ENCODE peak calls at places on chromosomes 13 and 19, in five cellular contexts. T is transverse colon, H is breast epithelium, A is HCT116, K is upper lobe of left lung. O is an unnamed sample. For H3K27me3 and H3K4me1, the result is how much of the 10 kb centered on the place peaks cover.

GRCh38 chr13:44116562-44117315 is 237.0 kb downstream of the LACC1 start:
- DNase-seq in T (no peak), H (no peak), A (no peak), K (no peak), O (no peak)

GRCh38 chr19:43798546-43799409 is 3.5 kb downstream of the LYPD5 start:
- DNase-seq in T (peak), H (peak), A (peak), K (peak), O (no peak)

GRCh38 chr13:112634102-112634501 is 46.1 kb upstream of the TUBGCP3 start:
- DNase-seq in T (no peak), H (no peak), A (no peak), K (no peak), O (no peak)

GRCh38 chr19:6531956-6532243 is 1.1 kb downstream of the TNFSF9 start:
- DNase-seq in T (no peak), H (no peak), A (no peak), K (no peak), O (no peak)

GRCh38 chr13:100608906-100609305 is 20.3 kb upstream of the GGACT start:
- DNase-seq in T (peak), H (no peak), A (no peak), K (no peak), O (no peak)

GRCh38 chr19:14570864-14571527 is 870 bp downstream of the NDUFB7 start:
- DNase-seq in T (no peak), H (no peak), A (no peak), K (no peak), O (no peak)

GRCh38 chr19:15010497-15011255 is 31.0 kb upstream of the SLC1A6 start:
- DNase-seq in T (no peak), H (no peak), A (no peak), K (no peak), O (no peak)

GRCh38 chr13:72507394-72508199 is 219.8 kb downstream of the MZT1 start:
- DNase-seq in T (no peak), H (no peak), A (no peak), K (no peak), O (no peak)

GRCh38 chr13:80082396-80083096 is 258.4 kb downstream of the SPRY2 start:
- DNase-seq in T (no peak), H (no peak), A (no peak), K (no peak), O (no peak)

GRCh38 chr19:48480151-48480475 is 10.9 kb downstream of the CYTH2 start:
- DNase-seq in T (peak), H (no peak), A (no peak), K (peak), O (peak)

GRCh38 chr13:40758811-40759210 is 12.2 kb downstream of the MRPS31 start:
- DNase-seq in T (no peak), H (no peak), A (no peak), K (no peak), O (no peak)

GRCh38 chr19:27974082-27974513 is 1238.9 kb downstream of the UQCRFS1 start:
- DNase-seq in T (peak), H (no peak), A (no peak), K (no peak), O (no peak)

GRCh38 chr13:106349080-106349841 is 186.2 kb downstream of the EFNB2 start:
- DNase-seq in T (peak), H (no peak), A (peak), K (peak), O (no peak)

GRCh38 chr13:28408235-28408848 is 86.6 kb downstream of the FLT1 start:
- DNase-seq in T (no peak), H (no peak), A (no peak), K (peak), O (no peak)

GRCh38 chr13:63403726-63404125 is 1988.1 kb upstream of the PCDH20 start:
- DNase-seq in T (no peak), H (no peak), A (no peak), K (no peak), O (no peak)

GRCh38 chr19:31543456-31543855 is 194.2 kb upstream of the TSHZ3 start:
- DNase-seq in T (no peak), H (no peak), A (no peak), K (no peak), O (no peak)

GRCh38 chr13:32211788-32212187 is 103.4 kb downstream of the ZAR1L start:
- DNase-seq in T (no peak), H (no peak), A (no peak), K (no peak), O (no peak)

GRCh38 chr13:36456577-36456976 is 24.3 kb downstream of the CCNA1 start:
- DNase-seq in T (no peak), H (peak), A (no peak), K (no peak), O (no peak)

GRCh38 chr19:3443840-3444694 is 36.3 kb downstream of the SMIM24 start:
- DNase-seq in T (no peak), H (no peak), A (no peak), K (no peak), O (no peak)

GRCh38 chr13:74868044-74868443 is 613.9 kb downstream of the TBC1D4 start:
- DNase-seq in T (no peak), H (no peak), A (no peak), K (no peak), O (no peak)

GRCh38 chr13:27383104-27383921 is 41.1 kb upstream of the GTF3A start:
- DNase-seq in T (no peak), H (no peak), A (peak), K (no peak), O (no peak)

GRCh38 chr19:51726049-51726448 is 2.3 kb upstream of the HAS1 start:
- DNase-seq in T (peak), H (peak), A (no peak), K (no peak), O (no peak)

GRCh38 chr13:109275848-109276247 is 510.5 kb downstream of the IRS2 start:
- DNase-seq in T (peak), H (no peak), A (no peak), K (no peak), O (peak)

GRCh38 chr19:16061943-16062342 is 14.4 kb upstream of the TPM4 start:
- DNase-seq in T (no peak), H (no peak), A (no peak), K (no peak), O (no peak)

GRCh38 chr19:6551091-6551490 is 20.3 kb downstream of the TNFSF9 start:
- DNase-seq in T (no peak), H (no peak), A (no peak), K (no peak), O (no peak)

GRCh38 chr13:33784738-33785137 is 33.2 kb upstream of the RFC3 start:
- DNase-seq in T (no peak), H (no peak), A (no peak), K (no peak), O (no peak)

GRCh38 chr13:51921790-51922740 is 60.3 kb downstream of the CCDC70 start:
- DNase-seq in T (no peak), H (no peak), A (no peak), K (no peak), O (no peak)

GRCh38 chr19:39915101-39915847 is 19.2 kb downstream of the FCGBP start:
- DNase-seq in T (no peak), H (no peak), A (no peak), K (no peak), O (no peak)

GRCh38 chr13:69477451-69477850 is 630.2 kb upstream of the ATXN8OS start:
- DNase-seq in T (no peak), H (no peak), A (no peak), K (no peak), O (no peak)

GRCh38 chr19:39237200-39238184 is 7.3 kb downstream of the IFNL3 start:
- DNase-seq in T (peak), H (peak), A (peak), K (peak), O (peak)

GRCh38 chr19:11091343-11092153 is 2.3 kb downstream of the LDLR start:
- DNase-seq in T (peak), H (peak), A (peak), K (peak), O (peak)

GRCh38 chr13:73406454-73406853 is 347.6 kb downstream of the KLF5 start:
- DNase-seq in T (no peak), H (no peak), A (no peak), K (no peak), O (no peak)

GRCh38 chr19:34578173-34578572 is 96.6 kb downstream of the WTIP start:
- DNase-seq in T (no peak), H (no peak), A (no peak), K (no peak), O (no peak)

GRCh38 chr13:66933994-66934393 is 296.1 kb downstream of the PCDH9 start:
- DNase-seq in T (no peak), H (no peak), A (peak), K (no peak), O (no peak)

GRCh38 chr19:3866798-3867638 is 1.8 kb downstream of the ZFR2 start:
- DNase-seq in T (no peak), H (no peak), A (no peak), K (no peak), O (no peak)

GRCh38 chr19:2751438-2751830 is 11.6 kb upstream of the SLC39A3 start:
- DNase-seq in T (no peak), H (no peak), A (no peak), K (no peak), O (no peak)

GRCh38 chr13:101594936-101595335 is 142.5 kb downstream of the ITGBL1 start:
- DNase-seq in T (no peak), H (no peak), A (no peak), K (no peak), O (no peak)

GRCh38 chr19:1173160-1173844 is 766 bp downstream of the SBNO2 start:
- DNase-seq in T (no peak), H (peak), A (no peak), K (no peak), O (no peak)

GRCh38 chr13:39531646-39532045 is 71.3 kb downstream of the LHFPL6 start:
- DNase-seq in T (no peak), H (no peak), A (no peak), K (no peak), O (no peak)

GRCh38 chr13:39527961-39528720 is 74.9 kb downstream of the LHFPL6 start:
- DNase-seq in T (no peak), H (no peak), A (peak), K (no peak), O (no peak)

GRCh38 chr13:39527301-39527700 is 75.7 kb downstream of the LHFPL6 start:
- DNase-seq in T (no peak), H (no peak), A (no peak), K (no peak), O (no peak)

GRCh38 chr13:39526499-39526898 is 76.5 kb downstream of the LHFPL6 start:
- DNase-seq in T (no peak), H (no peak), A (no peak), K (no peak), O (no peak)

DNA sequence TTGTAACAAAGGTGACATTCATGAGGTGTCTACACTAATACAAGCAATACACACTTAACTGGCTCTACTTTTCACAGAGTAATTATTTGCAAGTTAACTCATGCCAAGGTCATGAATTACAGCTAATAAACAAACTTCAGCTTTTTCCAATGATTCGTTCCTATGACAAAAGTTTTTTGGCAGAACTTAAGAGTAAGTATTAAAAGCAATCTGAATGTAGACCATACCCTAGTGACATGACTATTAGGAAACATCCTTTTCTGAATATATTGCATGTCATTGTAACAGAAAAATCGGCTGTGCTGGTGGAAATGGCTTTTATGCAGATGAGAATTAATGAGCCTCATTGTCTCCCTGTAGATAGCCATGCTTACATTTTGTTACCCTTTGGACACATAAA is 72.0 kb downstream of the LHFPL6 start:
- DNase-seq in T (no peak), H (no peak), A (no peak), K (no peak), O (no peak)
- H3K27me3 ChIP-seq in T (under half), H (under half), A (under half), K (under half), O (under half)

DNA sequence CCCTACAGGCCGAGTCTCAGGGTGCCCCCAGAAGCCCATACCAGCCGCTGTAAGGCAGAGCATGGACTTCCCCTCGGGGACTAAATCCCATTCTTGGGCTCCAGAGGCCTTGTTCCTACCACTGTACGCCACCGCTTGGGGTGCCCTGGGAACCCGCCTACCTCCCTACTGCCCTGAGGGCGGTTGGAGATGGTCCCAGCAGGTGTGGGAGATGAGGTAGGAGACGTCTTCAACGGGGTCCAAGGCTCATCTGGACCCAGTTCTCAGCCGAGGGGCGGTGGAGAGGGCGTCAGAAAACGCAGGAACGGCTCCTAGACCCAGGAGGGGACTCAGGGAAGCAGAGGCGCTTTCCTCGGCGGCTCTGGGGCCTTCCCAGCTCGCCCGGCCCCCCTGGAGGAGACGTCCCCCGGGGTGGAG is 833 bp upstream of the ZIK1 start:
- DNase-seq in T (no peak), H (no peak), A (no peak), K (no peak), O (no peak)
- TF ChIP-seq POLR2A in T (no peak), H (no peak), A (no peak), K (no peak), O (no peak)

GRCh38 chr19:42282810-42283247 is 13.8 kb downstream of the CIC start:
- DNase-seq in T (no peak), H (no peak), A (no peak), K (no peak), O (no peak)
- H3K4me1 ChIP-seq in T (half or more), H (under half), A (under half), K (half or more), O (half or more)

GRCh38 chr19:44972802-44973201 is 17.6 kb downstream of the CLPTM1 start:
- DNase-seq in T (no peak), H (no peak), A (no peak), K (no peak), O (no peak)
- H3K27me3 ChIP-seq in T (under half), H (under half), A (under half), K (under half), O (under half)